ENCODE peak calls at places on chromosomes 5 and 9, in five cellular contexts. O is mesenchymal stem cell, C is IMR-90, Z is H1, M is neuronal stem cell. D is an unnamed sample.

GRCh38 chr5:25006734-25007133 is 362.0 kb upstream of the CDH10 start:
- DNase-seq in O (peak), C (no peak), Z (peak), M (peak), D (no peak)

GRCh38 chr5:66255702-66256101 is 111.6 kb downstream of the SREK1 start:
- DNase-seq in O (no peak), C (no peak), Z (no peak), M (no peak), D (no peak)

GRCh38 chr5:170711300-170711699 is 72.2 kb upstream of the GABRP start:
- DNase-seq in O (no peak), C (no peak), Z (no peak), M (no peak), D (no peak)

GRCh38 chr5:21774281-21774680 is 1078.9 kb downstream of the CDH12 start:
- DNase-seq in O (no peak), C (no peak), Z (no peak), M (no peak), D (no peak)

GRCh38 chr9:14316574-14317304 is 2.8 kb upstream of the NFIB start:
- DNase-seq in O (no peak), C (no peak), Z (no peak), M (no peak), D (no peak)

GRCh38 chr9:98977813-98978212 is 34.1 kb downstream of the COL15A1 start:
- DNase-seq in O (no peak), C (no peak), Z (no peak), M (no peak), D (no peak)

GRCh38 chr9:125323615-125324014 is 62.0 kb downstream of the GAPVD1 start:
- DNase-seq in O (no peak), C (peak), Z (no peak), M (no peak), D (no peak)

GRCh38 chr5:67010684-67011409 is 185.8 kb downstream of the CD180 start:
- DNase-seq in O (no peak), C (peak), Z (no peak), M (no peak), D (peak)

GRCh38 chr5:169011009-169011408 is 289.9 kb downstream of the SLIT3 start:
- DNase-seq in O (no peak), C (no peak), Z (no peak), M (no peak), D (no peak)

GRCh38 chr5:177429248-177430045 is 3.0 kb downstream of the GRK6 start:
- DNase-seq in O (no peak), C (no peak), Z (no peak), M (no peak), D (no peak)

GRCh38 chr5:35404701-35405100 is 174.4 kb upstream of the PRLR start:
- DNase-seq in O (no peak), C (no peak), Z (no peak), M (no peak), D (no peak)

GRCh38 chr5:102811962-102812361 is 56.9 kb downstream of the PAM start:
- DNase-seq in O (peak), C (peak), Z (no peak), M (no peak), D (no peak)

GRCh38 chr5:59042201-59042600 is 459.3 kb downstream of the RAB3C start:
- DNase-seq in O (peak), C (peak), Z (no peak), M (no peak), D (no peak)

GRCh38 chr5:101675510-101675909 is 620.6 kb downstream of the SLCO4C1 start:
- DNase-seq in O (no peak), C (no peak), Z (no peak), M (no peak), D (no peak)

GRCh38 chr9:122031806-122032205 is 61.3 kb downstream of the TTLL11 start:
- DNase-seq in O (no peak), C (no peak), Z (no peak), M (no peak), D (no peak)

GRCh38 chr5:78545406-78545805 is 103.2 kb downstream of the LHFPL2 start:
- DNase-seq in O (no peak), C (no peak), Z (no peak), M (no peak), D (no peak)

GRCh38 chr5:132776077-132776931 is 735 bp downstream of the SEPTIN8 start:
- DNase-seq in O (peak), C (no peak), Z (no peak), M (no peak), D (peak)

GRCh38 chr5:150542933-150543445 is 35.1 kb downstream of the NDST1 start:
- DNase-seq in O (peak), C (no peak), Z (no peak), M (no peak), D (no peak)

GRCh38 chr9:75085640-75086039 is 2.3 kb downstream of the NMRK1 start:
- DNase-seq in O (no peak), C (no peak), Z (no peak), M (no peak), D (no peak)

GRCh38 chr5:125410501-125411162 is 664.2 kb upstream of the ZNF608 start:
- DNase-seq in O (peak), C (peak), Z (no peak), M (no peak), D (no peak)

GRCh38 chr9:8143677-8144076 is 344.1 kb upstream of the DMAC1 start:
- DNase-seq in O (no peak), C (no peak), Z (no peak), M (no peak), D (no peak)

GRCh38 chr9:4680750-4681149 is 1.4 kb downstream of the CDC37L1 start:
- DNase-seq in O (peak), C (peak), Z (no peak), M (no peak), D (no peak)

GRCh38 chr5:122192883-122193496 is 63.6 kb downstream of the ZNF474 start:
- DNase-seq in O (peak), C (peak), Z (no peak), M (peak), D (no peak)

GRCh38 chr5:129781594-129781993 is 33.7 kb downstream of the MINAR2 start:
- DNase-seq in O (no peak), C (no peak), Z (no peak), M (no peak), D (no peak)

GRCh38 chr9:135363556-135363955 is 116.0 kb upstream of the PPP1R26 start:
- DNase-seq in O (no peak), C (no peak), Z (no peak), M (no peak), D (no peak)

GRCh38 chr5:177130211-177131018 is 3.2 kb upstream of the NSD1 start:
- DNase-seq in O (peak), C (peak), Z (no peak), M (no peak), D (no peak)

GRCh38 chr5:69238760-69239251 is 4.1 kb downstream of the CDK7 start:
- DNase-seq in O (peak), C (peak), Z (no peak), M (no peak), D (no peak)

GRCh38 chr5:161566081-161566480 is 19.6 kb upstream of the GABRB2 start:
- DNase-seq in O (no peak), C (no peak), Z (no peak), M (no peak), D (no peak)

GRCh38 chr9:69463497-69464068 is 138.6 kb downstream of the ENTREP1 start:
- DNase-seq in O (no peak), C (no peak), Z (no peak), M (no peak), D (no peak)

GRCh38 chr9:76789850-76790249 is 25.6 kb downstream of the PCA3 start:
- DNase-seq in O (no peak), C (no peak), Z (no peak), M (no peak), D (no peak)

GRCh38 chr9:76785501-76785900 is 21.3 kb downstream of the PCA3 start:
- DNase-seq in O (no peak), C (no peak), Z (no peak), M (no peak), D (no peak)

DNA sequence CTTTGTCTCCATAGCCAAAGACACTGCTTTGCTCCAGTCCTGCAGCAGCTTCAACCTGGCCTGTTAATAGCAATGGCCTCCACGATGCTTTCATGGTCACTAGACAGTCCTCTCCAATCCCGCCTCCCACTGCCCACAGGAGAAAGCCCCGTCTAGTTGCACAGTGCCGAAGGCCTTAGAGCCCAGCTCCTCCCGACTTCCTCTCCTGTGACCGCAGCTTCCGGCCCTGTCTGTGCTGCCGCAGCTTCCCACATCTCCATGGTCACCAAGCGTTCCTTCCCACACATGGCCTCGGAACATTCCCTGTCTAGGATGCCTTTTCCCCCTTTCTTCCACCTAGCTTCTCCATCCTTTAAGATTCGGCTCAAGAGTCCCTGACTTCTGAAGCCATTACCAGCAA is 23.4 kb downstream of the PCA3 start:
- DNase-seq in O (no peak), C (no peak), Z (no peak), M (no peak), D (no peak)
- H2AFZ ChIP-seq in O (no peak), C (no peak), Z (no peak), M (no peak), D (no peak)

GRCh38 chr9:117092582-117092981 is 322.3 kb downstream of the ASTN2 start:
- DNase-seq in O (peak), C (peak), Z (no peak), M (no peak), D (no peak)

GRCh38 chr9:117094493-117094892 is 320.4 kb downstream of the ASTN2 start:
- DNase-seq in O (peak), C (peak), Z (no peak), M (no peak), D (no peak)

GRCh38 chr9:117097761-117098160 is 317.1 kb downstream of the ASTN2 start:
- DNase-seq in O (no peak), C (no peak), Z (no peak), M (no peak), D (no peak)

GRCh38 chr9:117096138-117096537 is 318.7 kb downstream of the ASTN2 start:
- DNase-seq in O (no peak), C (no peak), Z (no peak), M (no peak), D (no peak)

DNA sequence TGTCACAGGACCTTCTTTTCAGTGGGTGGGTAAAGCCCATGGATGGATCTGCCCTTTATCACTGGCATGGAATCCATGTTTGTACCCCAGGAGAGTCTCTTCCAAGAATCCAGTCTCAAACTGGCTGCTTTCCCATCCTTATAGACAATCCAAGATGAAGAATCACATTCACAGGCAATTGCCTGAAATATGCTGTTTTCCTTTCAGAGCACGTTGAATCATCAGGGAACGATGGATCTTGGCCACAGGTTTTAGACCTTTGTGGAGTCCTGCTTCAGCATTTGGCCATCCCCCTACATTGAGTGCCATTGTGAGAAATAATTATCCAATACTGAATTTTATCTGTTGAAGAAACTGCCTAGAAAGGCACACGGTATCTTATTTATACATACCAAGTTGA is 319.7 kb downstream of the ASTN2 start:
- DNase-seq in O (no peak), C (peak), Z (no peak), M (no peak), D (no peak)
- H2BK120ac ChIP-seq in O (no peak), C (peak), Z (no peak), M (no peak), D (no peak)

DNA sequence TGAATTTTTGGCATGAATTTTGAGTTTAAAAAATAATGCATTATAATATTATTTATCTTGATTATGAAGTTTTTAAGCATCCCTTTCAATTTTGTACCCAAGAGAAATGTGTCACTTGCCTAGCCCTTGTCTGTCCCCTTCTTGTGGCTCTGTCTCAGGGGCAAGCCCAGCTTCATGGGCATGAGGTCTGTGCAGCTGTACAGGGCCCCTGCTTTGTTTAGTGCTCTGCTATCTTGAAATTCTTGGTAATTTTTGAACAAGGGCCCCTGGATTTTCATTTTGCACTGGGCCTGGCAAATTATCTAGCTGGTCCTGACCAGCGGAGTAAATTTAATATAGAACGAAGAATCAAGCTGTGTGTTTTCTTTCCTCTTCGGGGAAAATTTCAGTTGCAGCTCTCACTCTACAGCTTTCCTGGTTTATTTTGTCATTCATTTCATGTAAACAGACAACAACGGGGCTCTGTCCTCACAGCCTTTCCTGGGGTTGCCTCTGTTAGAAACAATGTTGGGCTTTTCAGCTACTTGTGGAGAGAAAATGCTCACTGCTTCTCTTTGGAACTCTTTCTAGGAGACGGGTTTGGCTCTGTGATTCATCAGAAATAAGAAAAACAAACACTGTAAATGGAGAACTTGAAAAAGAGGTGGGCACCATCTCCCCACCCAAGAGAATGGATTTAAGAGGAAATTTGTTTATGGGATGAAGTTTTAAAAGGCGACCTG is 41.1 kb downstream of the LIX1 start:
- DNase-seq in O (peak), C (peak), Z (no peak), M (no peak), D (no peak)
- H2AFZ ChIP-seq in O (no peak), C (no peak), Z (peak), M (no peak), D (no peak)

DNA sequence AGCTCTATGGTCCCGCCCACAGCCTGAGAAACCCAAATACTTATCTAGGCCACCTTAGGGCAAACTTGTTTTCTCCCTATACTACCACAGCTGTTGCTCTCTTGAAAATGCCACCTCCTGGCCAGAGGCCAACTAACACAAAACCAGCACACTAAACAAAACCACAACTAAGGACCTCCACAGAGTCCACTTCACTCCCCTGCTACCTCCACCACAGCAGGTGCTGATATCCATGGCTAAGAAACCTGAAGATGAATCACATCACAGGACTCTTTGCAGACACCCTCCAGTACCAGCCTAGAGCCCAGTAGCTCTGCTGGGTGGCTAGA is 108.4 kb downstream of the ALDH1A1 start:
- DNase-seq in O (no peak), C (no peak), Z (no peak), M (no peak), D (no peak)
- H2BK120ac ChIP-seq in O (no peak), C (no peak), Z (no peak), M (no peak), D (no peak)

GRCh38 chr5:34044950-34045525 is 2.0 kb upstream of the C1QTNF3 start:
- DNase-seq in O (no peak), C (no peak), Z (no peak), M (no peak), D (no peak)

GRCh38 chr5:34047147-34047546 is 4.1 kb upstream of the C1QTNF3 start:
- DNase-seq in O (no peak), C (peak), Z (no peak), M (no peak), D (no peak)

GRCh38 chr5:34051374-34051980 is 8.5 kb upstream of the C1QTNF3 start:
- DNase-seq in O (no peak), C (no peak), Z (no peak), M (no peak), D (no peak)

GRCh38 chr5:34045996-34046395 is 3.0 kb upstream of the C1QTNF3 start:
- DNase-seq in O (no peak), C (peak), Z (no peak), M (no peak), D (no peak)

DNA sequence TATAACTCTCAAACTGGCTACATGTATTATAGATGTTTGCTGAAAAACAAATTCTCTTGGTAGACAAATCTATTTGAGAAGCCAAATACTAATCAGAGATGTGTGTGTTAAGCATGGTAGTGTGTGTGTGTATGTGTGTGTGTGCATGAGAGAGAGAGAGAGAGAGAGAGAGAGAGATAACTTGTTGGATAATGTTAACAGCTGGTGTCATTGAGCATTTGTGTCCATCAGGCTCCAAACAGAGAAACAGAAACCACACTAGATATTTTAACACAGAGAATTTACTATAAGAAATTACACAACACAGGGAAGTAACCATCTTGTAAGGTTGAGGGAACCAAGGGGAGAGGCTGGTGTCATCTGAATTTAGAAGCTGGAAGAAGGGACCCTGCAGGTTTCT is 5.1 kb upstream of the C1QTNF3 start:
- DNase-seq in O (no peak), C (no peak), Z (no peak), M (no peak), D (no peak)
- H2AFZ ChIP-seq in O (no peak), C (no peak), Z (no peak), M (no peak), D (no peak)

DNA sequence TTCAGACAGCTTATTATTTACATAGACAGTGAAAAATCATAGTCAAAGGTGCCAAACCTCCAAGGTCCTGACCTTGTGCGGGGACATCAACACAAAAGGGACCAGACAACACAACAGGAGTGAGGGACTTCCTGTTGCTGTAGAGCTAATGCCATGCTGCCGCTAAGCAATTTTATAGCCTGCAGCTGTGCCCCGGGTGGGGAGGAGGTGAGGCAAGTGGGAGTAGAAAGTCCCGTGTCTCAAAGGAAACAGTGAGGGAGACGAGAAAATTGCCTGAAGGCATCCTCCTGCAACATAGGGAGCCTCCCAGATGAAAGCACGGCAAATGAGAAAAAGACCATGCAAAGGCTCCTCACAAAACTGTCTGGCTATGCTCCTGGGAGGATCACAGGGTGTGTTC is 58.8 kb downstream of the CAAP1 start:
- DNase-seq in O (no peak), C (no peak), Z (peak), M (no peak), D (peak)
- H2BK120ac ChIP-seq in O (no peak), C (no peak), Z (no peak), M (no peak), D (no peak)

DNA sequence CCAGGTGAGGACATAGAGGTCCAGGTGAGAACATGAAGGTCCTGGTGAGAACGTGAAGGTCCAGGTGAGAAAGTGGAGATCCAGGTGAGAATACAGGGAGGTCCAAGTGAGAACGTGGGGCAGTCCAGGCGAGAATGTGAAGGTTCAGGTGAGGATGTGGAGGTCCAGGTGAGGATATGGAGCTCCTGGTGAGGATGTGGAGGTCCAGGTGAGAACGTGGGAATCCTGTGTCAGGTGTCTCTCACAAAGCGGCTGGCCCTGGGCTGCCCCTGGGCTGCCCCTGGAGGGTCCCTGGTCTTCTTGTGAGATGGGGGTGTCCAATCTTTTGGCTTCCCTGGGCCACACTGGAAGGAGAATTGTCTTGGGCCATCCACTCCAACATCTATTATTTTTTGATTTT is 133.4 kb downstream of the MRPL36 start:
- DNase-seq in O (no peak), C (no peak), Z (no peak), M (no peak), D (peak)
- H2AFZ ChIP-seq in O (no peak), C (no peak), Z (no peak), M (no peak), D (no peak)

GRCh38 chr5:157578079-157578780 is 2.7 kb upstream of the ADAM19 start:
- DNase-seq in O (no peak), C (no peak), Z (no peak), M (no peak), D (no peak)

GRCh38 chr5:157581870-157582269 is 6.3 kb upstream of the ADAM19 start:
- DNase-seq in O (no peak), C (no peak), Z (no peak), M (no peak), D (no peak)

GRCh38 chr5:157574456-157575095 is 999 bp downstream of the ADAM19 start:
- DNase-seq in O (peak), C (peak), Z (no peak), M (no peak), D (no peak)

GRCh38 chr5:157575096-157575872 is at the start of gene ADAM19:
- DNase-seq in O (peak), C (peak), Z (peak), M (peak), D (no peak)

GRCh38 chr5:157576678-157577077 is 1.1 kb upstream of the ADAM19 start:
- DNase-seq in O (no peak), C (no peak), Z (no peak), M (no peak), D (no peak)
- H2BK120ac ChIP-seq in O (no peak), C (peak), Z (no peak), M (no peak), D (no peak)

D was measured in H9.